ENCODE peak calls at places on chromosomes 5 and 9, in four cellular contexts. One of them, this sample, is unnamed.

GRCh38 chr5:153900703-153901395 is 137.9 kb downstream of the FAM114A2 start:
- DNase-seq in adrenal gland: no peak
- DNase-seq in brain microvascular endothelial cell: peak
- DNase-seq in BJ: peak
- DNase-seq in this sample: peak

GRCh38 chr9:92066131-92066530 is 49.1 kb downstream of the SPTLC1 start:
- DNase-seq in adrenal gland: no peak
- DNase-seq in brain microvascular endothelial cell: no peak
- DNase-seq in BJ: no peak
- DNase-seq in this sample: no peak

GRCh38 chr5:96377597-96377996 is 55.5 kb downstream of the PCSK1 start:
- DNase-seq in adrenal gland: no peak
- DNase-seq in brain microvascular endothelial cell: no peak
- DNase-seq in BJ: no peak
- DNase-seq in this sample: no peak

GRCh38 chr9:77673912-77674791 is 26.0 kb upstream of the GNA14 start:
- DNase-seq in adrenal gland: no peak
- DNase-seq in brain microvascular endothelial cell: no peak
- DNase-seq in BJ: no peak
- DNase-seq in this sample: no peak

GRCh38 chr5:105812356-105812755 is 1858.4 kb downstream of the EFNA5 start:
- DNase-seq in adrenal gland: no peak
- DNase-seq in brain microvascular endothelial cell: no peak
- DNase-seq in BJ: no peak
- DNase-seq in this sample: peak

GRCh38 chr9:38062498-38063362 is 6.3 kb downstream of the SHB start:
- DNase-seq in adrenal gland: no peak
- DNase-seq in brain microvascular endothelial cell: peak
- DNase-seq in BJ: no peak
- DNase-seq in this sample: peak

GRCh38 chr5:171813270-171813669 is 27.7 kb downstream of the SMIM23 start:
- DNase-seq in adrenal gland: no peak
- DNase-seq in brain microvascular endothelial cell: no peak
- DNase-seq in BJ: no peak
- DNase-seq in this sample: no peak

GRCh38 chr9:89364664-89365531 is 46.6 kb downstream of the SECISBP2 start:
- DNase-seq in adrenal gland: no peak
- DNase-seq in brain microvascular endothelial cell: no peak
- DNase-seq in BJ: no peak
- DNase-seq in this sample: no peak

GRCh38 chr5:142745268-142745667 is 24.9 kb upstream of the ARHGAP26 start:
- DNase-seq in adrenal gland: no peak
- DNase-seq in brain microvascular endothelial cell: no peak
- DNase-seq in BJ: no peak
- DNase-seq in this sample: no peak

GRCh38 chr5:73654861-73655318 is 28.9 kb downstream of the ARHGEF28 start:
- DNase-seq in adrenal gland: no peak
- DNase-seq in brain microvascular endothelial cell: no peak
- DNase-seq in BJ: no peak
- DNase-seq in this sample: no peak

GRCh38 chr5:83354958-83355357 is 116.6 kb upstream of the VCAN start:
- DNase-seq in adrenal gland: no peak
- DNase-seq in brain microvascular endothelial cell: no peak
- DNase-seq in BJ: no peak
- DNase-seq in this sample: no peak

GRCh38 chr5:131627466-131627865 is 7.6 kb downstream of the RAPGEF6 start:
- DNase-seq in adrenal gland: no peak
- DNase-seq in brain microvascular endothelial cell: no peak
- DNase-seq in BJ: no peak
- DNase-seq in this sample: no peak

GRCh38 chr5:59133801-59134261 is 551.0 kb downstream of the RAB3C start:
- DNase-seq in adrenal gland: no peak
- DNase-seq in brain microvascular endothelial cell: peak
- DNase-seq in BJ: peak
- DNase-seq in this sample: peak

GRCh38 chr9:76985581-76985980 is 33.9 kb upstream of the FOXB2 start:
- DNase-seq in adrenal gland: no peak
- DNase-seq in brain microvascular endothelial cell: no peak
- DNase-seq in BJ: no peak
- DNase-seq in this sample: no peak

GRCh38 chr9:88530051-88530450 is 4.9 kb upstream of the NXNL2 start:
- DNase-seq in adrenal gland: no peak
- DNase-seq in brain microvascular endothelial cell: peak
- DNase-seq in BJ: peak
- DNase-seq in this sample: no peak

GRCh38 chr5:96794757-96795156 is 13.0 kb downstream of the ERAP1 start:
- DNase-seq in adrenal gland: no peak
- DNase-seq in brain microvascular endothelial cell: no peak
- DNase-seq in BJ: no peak
- DNase-seq in this sample: no peak

GRCh38 chr9:84163227-84163626 is 177.3 kb downstream of the SLC28A3 start:
- DNase-seq in adrenal gland: no peak
- DNase-seq in brain microvascular endothelial cell: no peak
- DNase-seq in BJ: no peak
- DNase-seq in this sample: no peak

GRCh38 chr9:69028754-69029153 is 6.8 kb upstream of the FXN start:
- DNase-seq in adrenal gland: no peak
- DNase-seq in brain microvascular endothelial cell: no peak
- DNase-seq in BJ: no peak
- DNase-seq in this sample: no peak

GRCh38 chr5:57715296-57715695 is 232.7 kb upstream of the ACTBL2 start:
- DNase-seq in adrenal gland: no peak
- DNase-seq in brain microvascular endothelial cell: no peak
- DNase-seq in BJ: no peak
- DNase-seq in this sample: no peak

GRCh38 chr5:179219661-179220620 is 125.3 kb downstream of the ADAMTS2 start:
- DNase-seq in adrenal gland: no peak
- DNase-seq in brain microvascular endothelial cell: no peak
- DNase-seq in BJ: no peak
- DNase-seq in this sample: no peak

DNA sequence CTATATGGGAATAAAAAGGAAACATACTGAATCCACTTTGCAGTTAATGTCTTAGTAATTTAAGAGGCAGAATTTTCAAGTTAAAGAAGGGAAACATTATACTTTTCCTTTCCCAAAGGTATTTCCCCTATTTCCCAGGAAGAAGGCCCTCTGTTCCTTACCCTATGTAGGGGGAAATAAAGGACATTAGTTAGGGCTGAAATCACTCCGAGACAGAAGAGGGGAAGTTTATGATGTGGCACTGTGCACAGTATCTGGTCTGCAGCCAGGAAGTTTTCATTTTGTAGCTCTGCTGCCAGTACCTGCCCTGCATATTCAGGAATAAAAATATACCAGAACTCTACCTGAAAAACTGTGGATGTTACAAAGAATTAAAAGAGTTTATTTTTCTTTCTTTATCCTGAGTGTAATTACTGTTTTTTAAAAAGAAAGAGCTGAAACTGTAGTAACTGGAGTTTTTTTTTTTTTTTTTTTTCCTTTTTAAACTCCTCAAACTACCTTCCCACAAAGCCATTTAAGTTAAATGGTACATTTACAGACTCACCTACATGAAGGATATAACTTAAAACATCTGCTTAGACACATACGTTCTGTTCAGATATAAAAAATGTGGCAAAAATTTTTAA is 7.3 kb downstream of the MEF2C start:
- DNase-seq in adrenal gland: no peak
- DNase-seq in brain microvascular endothelial cell: peak
- DNase-seq in BJ: no peak
- DNase-seq in this sample: no peak
- H3K4me3 ChIP-seq in adrenal gland: no peak
- H3K4me3 ChIP-seq in brain microvascular endothelial cell: no peak
- H3K4me3 ChIP-seq in BJ: no peak
- H3K4me3 ChIP-seq in this sample: no peak

DNA sequence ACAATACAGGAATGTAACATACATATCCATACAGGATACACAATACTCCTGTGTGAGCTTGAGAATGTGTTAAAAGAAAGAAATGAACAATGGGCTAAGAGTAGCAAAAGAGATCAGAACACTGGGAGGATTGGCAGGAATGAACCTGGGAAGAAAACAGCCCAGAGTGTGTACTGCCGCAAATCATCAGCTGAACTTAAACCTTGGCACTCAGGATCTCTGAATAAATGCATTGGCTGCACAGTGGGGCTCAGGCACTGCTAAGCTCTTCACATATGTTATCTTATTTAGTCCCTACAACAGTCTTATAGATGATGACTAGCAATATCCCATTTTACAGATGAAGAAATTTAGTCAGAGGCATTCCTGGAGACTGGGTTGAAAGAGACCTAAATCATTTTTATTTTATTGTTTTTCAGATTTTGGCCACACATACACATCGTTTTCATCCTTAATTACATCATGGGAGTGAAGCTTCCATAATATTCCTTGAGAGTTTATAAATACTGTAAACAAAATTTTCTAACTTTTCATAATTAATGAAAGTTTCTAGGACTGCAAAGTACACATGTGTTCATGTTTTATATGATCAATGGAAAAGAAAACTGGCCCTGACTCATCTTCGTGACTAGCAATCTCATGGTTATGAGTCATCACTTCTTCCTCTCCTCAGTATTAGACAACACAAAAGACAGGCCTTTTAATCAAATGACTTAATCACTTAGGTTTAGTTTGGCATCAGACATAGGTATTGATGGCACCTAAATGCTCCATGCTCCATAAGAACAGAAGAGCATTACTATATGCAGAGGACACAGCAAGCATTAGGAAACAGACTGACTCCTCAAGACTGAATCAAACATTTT is 59.2 kb downstream of the CDH18 start:
- DNase-seq in adrenal gland: no peak
- DNase-seq in brain microvascular endothelial cell: peak
- DNase-seq in BJ: peak
- DNase-seq in this sample: peak
- H3K4me3 ChIP-seq in adrenal gland: no peak
- H3K4me3 ChIP-seq in brain microvascular endothelial cell: no peak
- H3K4me3 ChIP-seq in BJ: no peak
- H3K4me3 ChIP-seq in this sample: no peak

DNA sequence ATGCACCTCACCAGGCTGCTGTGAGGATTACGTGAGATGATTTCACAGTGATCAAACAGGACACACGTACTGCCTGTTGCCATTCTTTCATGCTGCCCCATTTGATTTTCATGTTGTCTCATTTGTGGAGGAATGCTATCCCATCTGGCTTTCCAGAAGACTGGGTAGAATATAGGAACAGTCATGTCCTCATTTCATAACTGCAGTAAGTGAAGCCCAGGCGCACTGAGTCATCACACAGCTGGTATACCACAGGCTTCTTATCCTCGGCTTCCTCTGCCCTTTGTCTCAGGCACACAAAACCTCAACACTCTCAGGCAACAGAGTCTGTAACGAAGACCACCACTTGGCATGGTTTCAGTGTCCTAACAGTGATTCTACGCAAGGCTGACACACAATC is 62.3 kb downstream of the LHFPL2 start:
- DNase-seq in adrenal gland: peak
- DNase-seq in brain microvascular endothelial cell: peak
- DNase-seq in BJ: peak
- DNase-seq in this sample: peak
- H3K4me3 ChIP-seq in adrenal gland: no peak
- H3K4me3 ChIP-seq in brain microvascular endothelial cell: no peak
- H3K4me3 ChIP-seq in BJ: no peak
- H3K4me3 ChIP-seq in this sample: no peak

GRCh38 chr9:134887686-134888602 is 7.3 kb downstream of the FCN2 start:
- DNase-seq in adrenal gland: peak
- DNase-seq in brain microvascular endothelial cell: no peak
- DNase-seq in BJ: no peak
- DNase-seq in this sample: no peak

GRCh38 chr9:134884492-134884891 is 3.9 kb downstream of the FCN2 start:
- DNase-seq in adrenal gland: peak
- DNase-seq in brain microvascular endothelial cell: no peak
- DNase-seq in BJ: no peak
- DNase-seq in this sample: no peak

GRCh38 chr9:134885647-134886412 is 5.2 kb downstream of the FCN2 start:
- DNase-seq in adrenal gland: peak
- DNase-seq in brain microvascular endothelial cell: no peak
- DNase-seq in BJ: no peak
- DNase-seq in this sample: no peak

GRCh38 chr9:134887219-134887618 is 6.6 kb downstream of the FCN2 start:
- DNase-seq in adrenal gland: peak
- DNase-seq in brain microvascular endothelial cell: no peak
- DNase-seq in BJ: no peak
- DNase-seq in this sample: no peak

GRCh38 chr9:134886413-134886913 is 5.9 kb downstream of the FCN2 start:
- DNase-seq in adrenal gland: peak
- DNase-seq in brain microvascular endothelial cell: no peak
- DNase-seq in BJ: no peak
- DNase-seq in this sample: no peak
- H3K4me3 ChIP-seq in adrenal gland: no peak
- H3K4me3 ChIP-seq in brain microvascular endothelial cell: no peak
- H3K4me3 ChIP-seq in BJ: no peak
- H3K4me3 ChIP-seq in this sample: no peak

DNA sequence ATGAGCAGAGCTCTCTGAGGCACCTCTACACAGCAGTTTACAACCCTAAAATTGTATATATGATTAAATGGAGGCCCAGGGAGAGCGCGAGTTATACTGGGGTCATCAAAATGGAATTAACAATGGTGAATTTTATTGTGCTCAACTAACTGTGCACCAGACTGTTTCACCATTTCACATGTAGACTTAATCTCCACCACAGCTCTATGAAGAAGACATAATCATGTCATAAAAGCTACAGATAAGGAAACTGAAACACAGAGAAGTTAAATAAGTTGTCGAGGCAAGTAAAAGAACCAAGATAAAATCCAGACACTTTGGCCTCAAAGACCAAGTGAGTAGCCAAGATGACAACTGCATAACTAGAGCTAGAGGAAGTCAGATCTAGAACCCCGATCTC is 1.5 kb downstream of the SH3TC2 start:
- DNase-seq in adrenal gland: no peak
- DNase-seq in brain microvascular endothelial cell: no peak
- DNase-seq in BJ: no peak
- DNase-seq in this sample: no peak
- H3K4me3 ChIP-seq in adrenal gland: no peak
- H3K4me3 ChIP-seq in brain microvascular endothelial cell: no peak
- H3K4me3 ChIP-seq in BJ: no peak
- H3K4me3 ChIP-seq in this sample: no peak

GRCh38 chr5:17217421-17218352 is at the start of gene BASP1:
- DNase-seq in adrenal gland: peak
- DNase-seq in brain microvascular endothelial cell: peak
- DNase-seq in BJ: no peak
- DNase-seq in this sample: no peak
- H3K4me3 ChIP-seq in adrenal gland: no peak
- H3K4me3 ChIP-seq in brain microvascular endothelial cell: peak
- H3K4me3 ChIP-seq in BJ: peak
- H3K4me3 ChIP-seq in this sample: peak

GRCh38 chr9:105473221-105473620 is 25.4 kb downstream of the FSD1L start:
- DNase-seq in adrenal gland: no peak
- DNase-seq in brain microvascular endothelial cell: no peak
- DNase-seq in BJ: no peak
- DNase-seq in this sample: no peak

GRCh38 chr9:105466898-105467455 is 19.1 kb downstream of the FSD1L start:
- DNase-seq in adrenal gland: no peak
- DNase-seq in brain microvascular endothelial cell: no peak
- DNase-seq in BJ: no peak
- DNase-seq in this sample: no peak

DNA sequence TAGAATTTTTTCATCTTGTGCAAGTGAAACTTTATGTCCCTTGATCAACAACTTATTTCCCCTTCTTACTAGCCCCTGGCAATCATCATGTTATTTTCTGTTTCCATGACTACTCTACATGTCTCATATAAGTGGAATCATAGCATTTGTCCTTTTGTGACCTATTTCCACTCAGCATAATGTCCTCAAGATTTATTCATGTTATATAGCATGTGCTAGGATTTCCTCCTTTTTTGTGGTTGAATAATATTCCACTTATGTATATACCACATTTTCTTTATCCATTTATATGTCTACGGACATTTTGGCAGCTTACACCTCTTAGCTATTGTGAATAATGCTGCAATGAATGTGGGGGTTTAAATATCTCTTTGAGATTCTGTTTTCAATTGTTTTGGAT is 21.0 kb downstream of the FSD1L start:
- DNase-seq in adrenal gland: no peak
- DNase-seq in brain microvascular endothelial cell: no peak
- DNase-seq in BJ: no peak
- DNase-seq in this sample: no peak
- H3K4me3 ChIP-seq in adrenal gland: no peak
- H3K4me3 ChIP-seq in brain microvascular endothelial cell: no peak
- H3K4me3 ChIP-seq in BJ: no peak
- H3K4me3 ChIP-seq in this sample: no peak

This sample was measured in skeletal muscle cell.